ENCODE peak calls at places on chromosomes 3 and 15, in eight cellular contexts. One of them, this sample, is unnamed.

GRCh38 chr15:35547775-35548364 is 1.9 kb upstream of the DPH6 start:
- DNase-seq in PC-3: no peak
- DNase-seq in kidney: no peak
- DNase-seq in cardiac fibroblast: no peak
- DNase-seq in tibial nerve: no peak
- DNase-seq in foreskin fibroblast: no peak
- DNase-seq in right lobe of liver: no peak
- DNase-seq in upper lobe of left lung: no peak
- DNase-seq in this sample: no peak

GRCh38 chr3:46021516-46021915 is 5.8 kb downstream of the XCR1 start:
- DNase-seq in cardiac fibroblast: no peak
- DNase-seq in PC-3: no peak
- DNase-seq in foreskin fibroblast: no peak
- DNase-seq in tibial nerve: no peak
- DNase-seq in kidney: no peak
- DNase-seq in right lobe of liver: no peak
- DNase-seq in upper lobe of left lung: no peak
- DNase-seq in this sample: no peak

GRCh38 chr15:33111051-33111451 is 83.5 kb downstream of the FMN1 start:
- DNase-seq in kidney: no peak
- DNase-seq in upper lobe of left lung: no peak
- DNase-seq in foreskin fibroblast: peak; percentile 68
- DNase-seq in tibial nerve: no peak
- DNase-seq in cardiac fibroblast: peak; percentile 35
- DNase-seq in right lobe of liver: no peak
- DNase-seq in PC-3: peak; percentile 86
- DNase-seq in this sample: no peak

GRCh38 chr3:186939536-186939935 is 9.2 kb downstream of the ST6GAL1 start:
- DNase-seq in tibial nerve: no peak
- DNase-seq in PC-3: no peak
- DNase-seq in right lobe of liver: no peak
- DNase-seq in kidney: no peak
- DNase-seq in foreskin fibroblast: no peak
- DNase-seq in cardiac fibroblast: no peak
- DNase-seq in upper lobe of left lung: no peak
- DNase-seq in this sample: no peak

GRCh38 chr3:151445283-151446001 is 15.4 kb downstream of the IGSF10 start:
- DNase-seq in right lobe of liver: no peak
- DNase-seq in upper lobe of left lung: no peak
- DNase-seq in PC-3: peak; percentile 78
- DNase-seq in cardiac fibroblast: peak; percentile 88
- DNase-seq in foreskin fibroblast: peak; percentile 94
- DNase-seq in tibial nerve: peak; percentile 26
- DNase-seq in kidney: no peak
- DNase-seq in this sample: peak; percentile 96

GRCh38 chr3:55819005-55819404 is 331.9 kb upstream of the WNT5A start:
- DNase-seq in upper lobe of left lung: no peak
- DNase-seq in right lobe of liver: no peak
- DNase-seq in tibial nerve: no peak
- DNase-seq in PC-3: no peak
- DNase-seq in foreskin fibroblast: no peak
- DNase-seq in kidney: no peak
- DNase-seq in cardiac fibroblast: no peak
- DNase-seq in this sample: no peak

GRCh38 chr15:33029247-33029646 is 165.3 kb downstream of the FMN1 start:
- DNase-seq in tibial nerve: no peak
- DNase-seq in kidney: no peak
- DNase-seq in foreskin fibroblast: peak; percentile 57
- DNase-seq in cardiac fibroblast: peak; percentile 3
- DNase-seq in PC-3: no peak
- DNase-seq in right lobe of liver: no peak
- DNase-seq in upper lobe of left lung: no peak
- DNase-seq in this sample: no peak

GRCh38 chr3:161558256-161558655 is 61.6 kb downstream of the OTOL1 start:
- DNase-seq in kidney: no peak
- DNase-seq in tibial nerve: no peak
- DNase-seq in cardiac fibroblast: no peak
- DNase-seq in foreskin fibroblast: peak; percentile 21
- DNase-seq in upper lobe of left lung: no peak
- DNase-seq in right lobe of liver: peak; percentile 53
- DNase-seq in PC-3: peak; percentile 73
- DNase-seq in this sample: no peak

GRCh38 chr15:42010434-42010833 is 10.4 kb downstream of the PLA2G4E start:
- DNase-seq in upper lobe of left lung: no peak
- DNase-seq in right lobe of liver: no peak
- DNase-seq in kidney: no peak
- DNase-seq in foreskin fibroblast: no peak
- DNase-seq in cardiac fibroblast: peak; percentile 7
- DNase-seq in PC-3: peak; percentile 67
- DNase-seq in tibial nerve: no peak
- DNase-seq in this sample: no peak

GRCh38 chr15:33490703-33491102 is 179.9 kb downstream of the RYR3 start:
- DNase-seq in tibial nerve: no peak
- DNase-seq in upper lobe of left lung: no peak
- DNase-seq in kidney: no peak
- DNase-seq in PC-3: no peak
- DNase-seq in right lobe of liver: no peak
- DNase-seq in cardiac fibroblast: no peak
- DNase-seq in foreskin fibroblast: no peak
- DNase-seq in this sample: no peak

GRCh38 chr3:124429129-124429815 is 301.0 kb upstream of the UMPS start:
- DNase-seq in cardiac fibroblast: peak; percentile 18
- DNase-seq in foreskin fibroblast: peak; percentile 57
- DNase-seq in upper lobe of left lung: no peak
- DNase-seq in tibial nerve: no peak
- DNase-seq in kidney: no peak
- DNase-seq in right lobe of liver: no peak
- DNase-seq in PC-3: peak; percentile 94
- DNase-seq in this sample: peak; percentile 33

GRCh38 chr15:79901958-79902357 is 5.1 kb upstream of the MTHFS start:
- DNase-seq in kidney: no peak
- DNase-seq in tibial nerve: peak; percentile 10
- DNase-seq in PC-3: no peak
- DNase-seq in cardiac fibroblast: peak; percentile 56
- DNase-seq in right lobe of liver: no peak
- DNase-seq in foreskin fibroblast: no peak
- DNase-seq in upper lobe of left lung: no peak
- DNase-seq in this sample: no peak

GRCh38 chr3:127265581-127265981 is 22.3 kb downstream of the PRR20G start:
- DNase-seq in cardiac fibroblast: no peak
- DNase-seq in tibial nerve: no peak
- DNase-seq in foreskin fibroblast: no peak
- DNase-seq in kidney: no peak
- DNase-seq in right lobe of liver: no peak
- DNase-seq in upper lobe of left lung: peak; percentile 50
- DNase-seq in PC-3: no peak
- DNase-seq in this sample: no peak

GRCh38 chr3:130939753-130940152 is 45.9 kb downstream of the ATP2C1 start:
- DNase-seq in upper lobe of left lung: no peak
- DNase-seq in kidney: no peak
- DNase-seq in PC-3: no peak
- DNase-seq in cardiac fibroblast: no peak
- DNase-seq in right lobe of liver: no peak
- DNase-seq in tibial nerve: no peak
- DNase-seq in foreskin fibroblast: peak; percentile 27
- DNase-seq in this sample: no peak

GRCh38 chr15:88674661-88675060 is 35.8 kb downstream of the ISG20 start:
- DNase-seq in right lobe of liver: no peak
- DNase-seq in kidney: no peak
- DNase-seq in tibial nerve: no peak
- DNase-seq in foreskin fibroblast: no peak
- DNase-seq in upper lobe of left lung: no peak
- DNase-seq in cardiac fibroblast: no peak
- DNase-seq in PC-3: no peak
- DNase-seq in this sample: no peak

GRCh38 chr15:44695274-44695673 is 15.8 kb downstream of the PATL2 start:
- DNase-seq in tibial nerve: no peak
- DNase-seq in right lobe of liver: no peak
- DNase-seq in PC-3: no peak
- DNase-seq in upper lobe of left lung: no peak
- DNase-seq in foreskin fibroblast: no peak
- DNase-seq in cardiac fibroblast: no peak
- DNase-seq in kidney: no peak
- DNase-seq in this sample: no peak

GRCh38 chr3:38031022-38031994 is 1.9 kb upstream of the PLCD1 start:
- DNase-seq in upper lobe of left lung: peak; percentile 68
- DNase-seq in PC-3: peak; percentile 93
- DNase-seq in cardiac fibroblast: peak; percentile 28
- DNase-seq in tibial nerve: no peak
- DNase-seq in kidney: peak; percentile 92
- DNase-seq in right lobe of liver: no peak
- DNase-seq in foreskin fibroblast: peak; percentile 80
- DNase-seq in this sample: no peak
- H3K4me3 ChIP-seq in upper lobe of left lung: no peak overlapping the region
- H3K4me3 ChIP-seq in PC-3: peak overlapping the region; percentile 41
- H3K4me3 ChIP-seq in cardiac fibroblast: no peak overlapping the region
- H3K4me3 ChIP-seq in tibial nerve: no peak overlapping the region
- H3K4me3 ChIP-seq in kidney: no peak overlapping the region
- H3K4me3 ChIP-seq in right lobe of liver: no peak overlapping the region
- H3K4me3 ChIP-seq in foreskin fibroblast: no peak overlapping the region
- H3K4me3 ChIP-seq in this sample: no peak overlapping the region

GRCh38 chr15:31389576-31389975 is 62.9 kb downstream of the KLF13 start:
- DNase-seq in PC-3: no peak
- DNase-seq in upper lobe of left lung: no peak
- DNase-seq in kidney: no peak
- DNase-seq in tibial nerve: peak; percentile 2
- DNase-seq in foreskin fibroblast: no peak
- DNase-seq in right lobe of liver: no peak
- DNase-seq in cardiac fibroblast: no peak
- DNase-seq in this sample: no peak

GRCh38 chr15:31390777-31391486 is 64.3 kb downstream of the KLF13 start:
- DNase-seq in PC-3: no peak
- DNase-seq in tibial nerve: peak; percentile 4
- DNase-seq in upper lobe of left lung: no peak
- DNase-seq in cardiac fibroblast: no peak
- DNase-seq in right lobe of liver: no peak
- DNase-seq in kidney: peak; percentile 75
- DNase-seq in foreskin fibroblast: no peak
- DNase-seq in this sample: no peak

GRCh38 chr15:31387483-31388118 is 61.0 kb downstream of the KLF13 start:
- DNase-seq in cardiac fibroblast: no peak
- DNase-seq in right lobe of liver: peak; percentile 86
- DNase-seq in tibial nerve: no peak
- DNase-seq in upper lobe of left lung: no peak
- DNase-seq in foreskin fibroblast: peak; percentile 48
- DNase-seq in kidney: peak; percentile 63
- DNase-seq in PC-3: peak; percentile 70
- DNase-seq in this sample: peak; percentile 51

GRCh38 chr15:31391687-31392671 is 65.3 kb downstream of the KLF13 start:
- DNase-seq in foreskin fibroblast: peak; percentile 83
- DNase-seq in PC-3: peak; percentile 25
- DNase-seq in right lobe of liver: peak; percentile 86
- DNase-seq in tibial nerve: peak; percentile 87
- DNase-seq in kidney: peak; percentile 96
- DNase-seq in cardiac fibroblast: peak; percentile 61
- DNase-seq in upper lobe of left lung: peak; percentile 97
- DNase-seq in this sample: peak; percentile 27

DNA sequence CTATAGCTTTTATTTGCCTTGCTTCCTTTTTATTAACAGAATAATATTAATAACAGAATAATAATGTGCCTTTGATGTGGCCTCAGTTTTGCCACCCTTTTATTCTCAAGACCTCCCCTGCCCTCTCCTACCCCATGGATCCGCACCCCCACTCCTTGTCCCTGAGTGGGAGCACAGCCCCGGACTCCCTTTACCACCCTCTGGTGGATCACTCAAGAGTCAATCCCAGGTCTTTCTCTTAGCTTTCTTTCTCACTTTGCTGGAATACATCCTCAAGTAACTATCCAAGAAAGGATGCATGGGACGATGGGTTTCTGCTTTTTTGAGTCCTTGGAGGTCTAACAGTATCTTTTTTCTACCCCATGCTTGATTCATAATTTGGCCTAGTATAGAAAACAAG is 63.4 kb downstream of the KLF13 start:
- DNase-seq in upper lobe of left lung: no peak
- DNase-seq in tibial nerve: peak; percentile 3
- DNase-seq in kidney: no peak
- DNase-seq in foreskin fibroblast: no peak
- DNase-seq in right lobe of liver: no peak
- DNase-seq in PC-3: no peak
- DNase-seq in cardiac fibroblast: no peak
- DNase-seq in this sample: no peak
- TF ChIP-seq CTCF in upper lobe of left lung: no peak
- TF ChIP-seq CTCF in tibial nerve: no peak
- TF ChIP-seq CTCF in kidney: no peak
- TF ChIP-seq CTCF in foreskin fibroblast: no peak
- TF ChIP-seq CTCF in right lobe of liver: no peak
- TF ChIP-seq CTCF in PC-3: no peak
- TF ChIP-seq CTCF in cardiac fibroblast: no peak
- TF ChIP-seq CTCF in this sample: no peak

GRCh38 chr15:51739056-51739455 is 1.6 kb upstream of the LYSMD2 start:
- DNase-seq in cardiac fibroblast: no peak
- DNase-seq in right lobe of liver: no peak
- DNase-seq in kidney: no peak
- DNase-seq in tibial nerve: no peak
- DNase-seq in upper lobe of left lung: no peak
- DNase-seq in foreskin fibroblast: no peak
- DNase-seq in PC-3: no peak
- DNase-seq in this sample: no peak

GRCh38 chr15:51737538-51738305 is at the start of gene LYSMD2:
- DNase-seq in tibial nerve: peak; percentile 58
- DNase-seq in cardiac fibroblast: peak; percentile 43
- DNase-seq in right lobe of liver: peak; percentile 87
- DNase-seq in foreskin fibroblast: peak; percentile 87
- DNase-seq in upper lobe of left lung: peak; percentile 96
- DNase-seq in kidney: peak; percentile 94
- DNase-seq in PC-3: peak; percentile 43
- DNase-seq in this sample: no peak

GRCh38 chr15:51736069-51736468 is 1.4 kb downstream of the LYSMD2 start:
- DNase-seq in foreskin fibroblast: peak; percentile 58
- DNase-seq in right lobe of liver: no peak
- DNase-seq in kidney: no peak
- DNase-seq in cardiac fibroblast: peak; percentile 26
- DNase-seq in PC-3: no peak
- DNase-seq in upper lobe of left lung: no peak
- DNase-seq in tibial nerve: no peak
- DNase-seq in this sample: no peak

GRCh38 chr15:51736646-51737537 is 563 bp downstream of the LYSMD2 start:
- DNase-seq in foreskin fibroblast: peak; percentile 56
- DNase-seq in upper lobe of left lung: peak; percentile 93
- DNase-seq in tibial nerve: no peak
- DNase-seq in right lobe of liver: peak; percentile 79
- DNase-seq in PC-3: peak; percentile 32
- DNase-seq in kidney: peak; percentile 80
- DNase-seq in cardiac fibroblast: peak; percentile 27
- DNase-seq in this sample: no peak

GRCh38 chr15:51738553-51738952 is 1.1 kb upstream of the LYSMD2 start:
- DNase-seq in PC-3: no peak
- DNase-seq in upper lobe of left lung: no peak
- DNase-seq in foreskin fibroblast: no peak
- DNase-seq in cardiac fibroblast: no peak
- DNase-seq in kidney: no peak
- DNase-seq in right lobe of liver: no peak
- DNase-seq in tibial nerve: no peak
- DNase-seq in this sample: no peak
- H3K4me3 ChIP-seq in PC-3: no peak overlapping the region
- H3K4me3 ChIP-seq in upper lobe of left lung: no peak overlapping the region
- H3K4me3 ChIP-seq in foreskin fibroblast: no peak overlapping the region
- H3K4me3 ChIP-seq in cardiac fibroblast: no peak overlapping the region
- H3K4me3 ChIP-seq in kidney: no peak overlapping the region
- H3K4me3 ChIP-seq in right lobe of liver: no peak overlapping the region
- H3K4me3 ChIP-seq in tibial nerve: no peak overlapping the region
- H3K4me3 ChIP-seq in this sample: no peak overlapping the region

GRCh38 chr3:98367464-98368246 is 14.0 kb downstream of the OR5K4 start:
- DNase-seq in PC-3: peak; percentile 27
- DNase-seq in tibial nerve: no peak
- DNase-seq in kidney: no peak
- DNase-seq in right lobe of liver: no peak
- DNase-seq in upper lobe of left lung: no peak
- DNase-seq in foreskin fibroblast: no peak
- DNase-seq in cardiac fibroblast: no peak
- DNase-seq in this sample: no peak
- TF ChIP-seq CTCF in PC-3: peak; percentile 20
- TF ChIP-seq CTCF in tibial nerve: no peak
- TF ChIP-seq CTCF in kidney: no peak
- TF ChIP-seq CTCF in right lobe of liver: no peak
- TF ChIP-seq CTCF in upper lobe of left lung: no peak
- TF ChIP-seq CTCF in foreskin fibroblast: no peak
- TF ChIP-seq CTCF in cardiac fibroblast: no peak
- TF ChIP-seq CTCF in this sample: no peak